ENCODE peak calls at places on chromosomes 5 and 9, in six cellular contexts. W is nephron progenitor cell, U is neural crest cell, Q is AG10803, A is GM12865, I is ovary. D is an unnamed sample.

GRCh38 chr9:122383992-122384461 is 13.2 kb downstream of the PTGS1 start:
- DNase-seq in Q (peak), W (no peak), U (no peak), A (no peak), I (no peak), D (peak)

GRCh38 chr9:32825203-32825602 is 41.9 kb downstream of the TMEM215 start:
- DNase-seq in Q (no peak), I (no peak), U (no peak), A (no peak), W (no peak), D (no peak)

GRCh38 chr9:35904966-35905781 is 828 bp upstream of the HRCT1 start:
- DNase-seq in W (no peak), A (no peak), U (no peak), Q (peak), I (no peak), D (peak)

GRCh38 chr5:168214886-168215285 is 76.6 kb upstream of the WWC1 start:
- DNase-seq in Q (no peak), A (no peak), W (no peak), I (no peak), U (no peak), D (no peak)

GRCh38 chr5:135055385-135055784 is 21.4 kb upstream of the PITX1 start:
- DNase-seq in W (no peak), A (no peak), Q (no peak), I (no peak), U (no peak), D (no peak)

GRCh38 chr9:18564018-18564880 is 90.3 kb downstream of the ADAMTSL1 start:
- DNase-seq in W (no peak), Q (peak), A (no peak), I (no peak), U (no peak), D (no peak)

GRCh38 chr5:103617090-103617489 is 54.5 kb upstream of the NUDT12 start:
- DNase-seq in W (no peak), A (no peak), U (no peak), I (no peak), Q (no peak), D (no peak)

GRCh38 chr5:128053291-128053954 is 30.1 kb upstream of the SLC12A2 start:
- DNase-seq in U (no peak), W (no peak), I (no peak), A (no peak), Q (peak), D (peak)

GRCh38 chr9:115167175-115167574 is 49.2 kb upstream of the TNC start:
- DNase-seq in Q (peak), I (no peak), U (no peak), W (no peak), A (no peak), D (peak)

GRCh38 chr5:321233-321725 is at the start of gene AHRR:
- DNase-seq in W (peak), I (peak), Q (peak), A (peak), U (peak), D (peak)

GRCh38 chr5:157558089-157558595 is 17.4 kb downstream of the ADAM19 start:
- DNase-seq in A (no peak), I (no peak), W (no peak), Q (peak), U (no peak), D (peak)

GRCh38 chr5:175883506-175883905 is 12.1 kb downstream of the CPLX2 start:
- DNase-seq in U (no peak), W (no peak), Q (no peak), I (no peak), A (no peak), D (no peak)

GRCh38 chr5:59725393-59725768 is 168.1 kb downstream of the PDE4D start:
- DNase-seq in W (no peak), A (no peak), I (no peak), Q (peak), U (no peak), D (peak)

GRCh38 chr9:36134761-36135505 is 1.6 kb upstream of the GLIPR2 start:
- DNase-seq in W (no peak), Q (no peak), U (no peak), A (no peak), I (no peak), D (no peak)

GRCh38 chr5:142506046-142506445 is 179.8 kb downstream of the FGF1 start:
- DNase-seq in A (no peak), Q (no peak), I (no peak), W (no peak), U (no peak), D (no peak)

GRCh38 chr5:58149345-58149744 is 310.5 kb downstream of the PLK2 start:
- DNase-seq in W (no peak), A (no peak), U (no peak), Q (peak), I (no peak), D (peak)

GRCh38 chr5:139870677-139871076 is 75.1 kb downstream of the PSD2 start:
- DNase-seq in U (no peak), W (no peak), A (no peak), Q (no peak), I (no peak), D (no peak)

GRCh38 chr5:54173251-54173650 is 137.1 kb downstream of the ARL15 start:
- DNase-seq in U (no peak), Q (no peak), A (no peak), W (no peak), I (no peak), D (peak)

DNA sequence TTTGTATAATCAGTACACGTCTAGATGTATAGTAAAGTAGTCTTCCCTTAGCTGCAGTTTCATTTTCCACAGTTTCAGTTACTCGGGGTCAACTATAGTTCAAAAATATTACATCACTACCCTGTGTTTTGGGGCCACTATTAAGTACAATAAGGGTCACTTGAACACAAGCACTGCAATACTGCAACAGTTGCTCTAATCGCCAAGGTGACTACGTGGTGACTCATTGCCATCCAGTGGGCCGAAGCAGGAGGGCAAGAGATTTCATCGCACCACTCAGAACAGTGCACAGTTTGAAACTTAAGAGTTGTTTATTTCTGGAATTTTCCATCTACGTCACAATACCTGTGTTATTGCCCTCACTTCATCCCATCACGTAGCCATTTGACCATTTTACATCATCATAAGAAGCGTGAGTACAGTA is at the start of gene ARL14EPL:
- DNase-seq in W (no peak), I (peak), Q (peak), U (no peak), A (peak), D (peak)
- TF ChIP-seq CTCF in W (peak), I (no peak), Q (peak), U (peak), A (peak), D (peak)

GRCh38 chr9:83920469-83920941 is 727 bp downstream of the KIF27 start:
- DNase-seq in U (no peak), W (no peak), Q (peak), I (peak), A (no peak), D (no peak)
- TF ChIP-seq CTCF in U (no peak), W (no peak), Q (peak), I (no peak), A (no peak), D (no peak)

GRCh38 chr5:56817306-56817986 is 2.1 kb downstream of the MAP3K1 start:
- DNase-seq in I (no peak), A (no peak), Q (no peak), W (no peak), U (no peak), D (no peak)

GRCh38 chr5:56815657-56816545 is 552 bp downstream of the MAP3K1 start:
- DNase-seq in W (no peak), A (peak), Q (peak), I (peak), U (no peak), D (peak)

GRCh38 chr5:56816546-56817081 is 1.3 kb downstream of the MAP3K1 start:
- DNase-seq in U (peak), Q (peak), I (peak), W (peak), A (peak), D (peak)

GRCh38 chr5:56819027-56819881 is 3.9 kb downstream of the MAP3K1 start:
- DNase-seq in W (no peak), U (no peak), Q (no peak), A (no peak), I (no peak), D (no peak)

GRCh38 chr5:56818409-56819026 is 3.2 kb downstream of the MAP3K1 start:
- DNase-seq in Q (no peak), A (no peak), W (no peak), U (no peak), I (no peak), D (no peak)
- TF ChIP-seq CTCF in Q (peak), A (no peak), W (peak), U (peak), I (no peak), D (peak)

GRCh38 chr5:163005949-163006348 is 431.4 kb upstream of the CCNG1 start:
- DNase-seq in W (no peak), U (no peak), A (no peak), I (no peak), Q (no peak), D (no peak)
- TF ChIP-seq CTCF in W (peak), U (peak), A (no peak), I (no peak), Q (no peak), D (peak)

GRCh38 chr5:6818594-6819512 is 105.6 kb downstream of the TENT4A start:
- DNase-seq in W (no peak), U (no peak), I (no peak), Q (no peak), A (no peak), D (no peak)
- TF ChIP-seq CTCF in W (no peak), U (no peak), I (no peak), Q (peak), A (no peak), D (peak)

DNA sequence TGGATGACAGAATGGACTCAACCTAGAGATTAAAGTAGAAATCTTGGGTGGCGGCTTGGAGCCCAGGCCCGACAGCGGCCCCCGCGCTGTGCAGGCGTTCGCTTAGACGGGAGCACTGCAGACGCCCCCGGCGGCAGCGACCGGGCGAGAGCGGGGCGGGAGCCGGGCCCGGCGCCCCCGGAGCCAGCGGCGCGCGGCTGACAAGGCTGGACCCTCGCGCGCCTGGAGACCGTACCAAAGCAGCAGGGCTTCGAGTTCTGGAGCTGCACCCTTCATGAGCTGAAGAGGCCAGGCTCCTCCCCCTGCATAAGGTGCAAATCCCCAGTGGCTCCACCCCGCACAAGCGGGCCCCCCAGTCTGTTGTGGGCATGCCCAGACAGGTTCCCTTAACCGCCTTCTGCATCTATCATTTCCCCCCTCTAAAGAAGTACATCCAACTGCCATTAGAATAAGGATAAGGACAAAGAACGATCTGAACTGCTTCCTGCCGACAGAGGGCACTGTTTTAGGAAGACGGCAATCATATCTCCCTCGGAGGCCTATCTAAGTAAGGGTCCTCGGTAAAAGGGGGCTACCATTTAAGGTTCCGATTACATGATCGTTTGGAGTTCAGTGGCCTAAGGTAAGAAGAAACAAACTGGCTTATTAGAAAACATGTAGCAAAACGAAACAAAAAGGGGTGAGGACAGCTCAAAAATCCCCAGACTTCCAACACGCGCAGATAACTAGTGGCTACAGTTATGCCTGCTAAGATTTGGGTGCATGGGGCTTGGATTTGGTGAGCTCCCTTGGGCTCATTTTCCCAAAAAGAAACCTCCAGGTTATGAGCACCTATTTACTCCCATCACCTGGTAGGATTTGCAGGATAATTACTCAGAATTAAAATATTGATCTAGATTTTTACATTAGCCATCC is 66.3 kb downstream of the RGMB start:
- DNase-seq in Q (peak), A (no peak), W (no peak), U (no peak), I (no peak), D (no peak)
- TF ChIP-seq CTCF in Q (peak), A (no peak), W (no peak), U (no peak), I (no peak), D (peak)

D was measured in HFFc6.